ENCODE peak calls at places on chromosome 19, in six cellular contexts. V, R, W, J, D and U are unnamed samples.

GRCh38 chr19:4606921-4607678 is 32.2 kb upstream of the TNFAIP8L1 start:
- DNase-seq in V (no peak), R (no peak), D (no peak), J (no peak), W (no peak), U (peak; percentile 74)

GRCh38 chr19:27833031-27833430 is 1379.9 kb downstream of the UQCRFS1 start:
- DNase-seq in W (no peak), V (no peak), R (no peak), D (no peak), J (no peak), U (no peak)

GRCh38 chr19:53545271-53546065 is 7.5 kb downstream of the ZNF331 start:
- DNase-seq in J (peak; percentile 80), D (no peak), R (no peak), W (no peak), V (no peak), U (no peak)

GRCh38 chr19:32919365-32919764 is 49.8 kb upstream of the SLC7A9 start:
- DNase-seq in V (no peak), D (no peak), R (no peak), W (no peak), J (no peak), U (no peak)

GRCh38 chr19:31277516-31277915 is 71.7 kb downstream of the TSHZ3 start:
- DNase-seq in R (no peak), V (no peak), W (no peak), J (no peak), D (no peak), U (no peak)

GRCh38 chr19:56383826-56384605 is 9.3 kb downstream of the ZNF582 start:
- DNase-seq in R (no peak), D (no peak), J (peak; percentile 22), W (no peak), V (no peak), U (no peak)

GRCh38 chr19:7550987-7551761 is 15.7 kb downstream of the PNPLA6 start:
- DNase-seq in D (no peak), V (peak; percentile 66), J (peak; percentile 30), R (peak; percentile 22), W (no peak), U (peak; percentile 80)

GRCh38 chr19:18366027-18366435 is 19.9 kb upstream of the GDF15 start:
- DNase-seq in W (no peak), R (no peak), V (no peak), D (no peak), J (no peak), U (no peak)

GRCh38 chr19:55586976-55587668 is 6.5 kb upstream of the ZNF579 start:
- DNase-seq in R (peak; percentile 82), V (peak; percentile 97), J (peak; percentile 86), W (peak; percentile 92), D (peak; percentile 69), U (peak; percentile 96)

GRCh38 chr19:58096884-58097283 is 1.1 kb downstream of the ZSCAN18 start:
- DNase-seq in R (no peak), W (no peak), V (no peak), J (no peak), D (no peak), U (no peak)

GRCh38 chr19:1177322-1178114 is 3.5 kb upstream of the SBNO2 start:
- DNase-seq in W (no peak), R (peak; percentile 87), V (no peak), J (peak; percentile 97), D (peak; percentile 87), U (no peak)

GRCh38 chr19:53772943-53773342 is 51.2 kb downstream of the NLRP12 start:
- DNase-seq in R (peak; percentile 31), J (peak; percentile 47), V (peak; percentile 61), W (peak; percentile 30), D (peak; percentile 6), U (peak; percentile 44)

GRCh38 chr19:5451494-5451893 is 3.7 kb upstream of the ZNRF4 start:
- DNase-seq in R (no peak), J (no peak), D (no peak), W (no peak), V (no peak), U (no peak)

GRCh38 chr19:53980553-53981407 is 10.7 kb upstream of the CACNG6 start:
- DNase-seq in V (no peak), R (peak; percentile 1), W (no peak), J (peak; percentile 19), D (no peak), U (peak; percentile 82)

GRCh38 chr19:14006766-14007562 is 844 bp upstream of the RFX1 start:
- DNase-seq in W (no peak), V (no peak), R (no peak), J (no peak), D (no peak), U (peak; percentile 92)

GRCh38 chr19:44689290-44690130 is 9.4 kb upstream of the CEACAM16 start:
- DNase-seq in D (peak; percentile 34), V (peak; percentile 86), R (peak; percentile 55), W (peak; percentile 80), J (peak; percentile 72), U (peak; percentile 80)

GRCh38 chr19:42290523-42291436 is 11.2 kb upstream of the PRR19 start:
- DNase-seq in D (no peak), W (peak; percentile 51), J (no peak), R (no peak), V (peak; percentile 69), U (peak; percentile 59)

GRCh38 chr19:35063940-35064818 is 22.7 kb downstream of the HPN start:
- DNase-seq in V (peak; percentile 55), D (no peak), J (peak; percentile 84), R (no peak), W (no peak), U (no peak)

GRCh38 chr19:31018951-31019350 is 330.3 kb downstream of the TSHZ3 start:
- DNase-seq in R (no peak), W (no peak), J (no peak), D (no peak), V (no peak), U (no peak)

GRCh38 chr19:46782355-46783019 is 5.9 kb downstream of the SLC1A5 start:
- DNase-seq in J (no peak), W (no peak), V (no peak), D (no peak), R (no peak), U (no peak)

GRCh38 chr19:17777840-17778620 is 16.9 kb upstream of the B3GNT3 start:
- DNase-seq in D (no peak), J (peak; percentile 10), R (no peak), V (peak; percentile 76), W (no peak), U (peak; percentile 54)

GRCh38 chr19:50214699-50215543 is 11.5 kb downstream of the MYH14 start:
- DNase-seq in V (no peak), W (no peak), J (no peak), D (no peak), R (no peak), U (no peak)

GRCh38 chr19:10238172-10238783 is 7.1 kb upstream of the S1PR2 start:
- DNase-seq in D (peak; percentile 91), W (no peak), V (no peak), J (peak; percentile 91), R (peak; percentile 89), U (no peak)

GRCh38 chr19:39347332-39348227 is 5.4 kb downstream of the SAMD4B start:
- DNase-seq in D (no peak), R (no peak), J (peak; percentile 53), V (peak; percentile 17), W (no peak), U (no peak)

GRCh38 chr19:3687774-3688706 is 12.2 kb downstream of the PIP5K1C start:
- DNase-seq in W (peak; percentile 19), V (peak; percentile 53), J (no peak), R (no peak), D (no peak), U (no peak)

GRCh38 chr19:6241680-6242079 is 38.1 kb downstream of the MLLT1 start:
- DNase-seq in R (no peak), J (no peak), D (no peak), W (no peak), V (no peak), U (no peak)

GRCh38 chr19:7252364-7252763 is 41.9 kb downstream of the INSR start:
- DNase-seq in R (no peak), J (no peak), V (no peak), W (no peak), D (no peak), U (no peak)

GRCh38 chr19:41299046-41299754 is 10.8 kb upstream of the CCDC97 start:
- DNase-seq in J (no peak), R (no peak), W (no peak), D (no peak), V (no peak), U (no peak)

GRCh38 chr19:10826236-10826635 is 9.8 kb downstream of the TMED1 start:
- DNase-seq in J (no peak), V (no peak), W (no peak), D (no peak), R (no peak), U (no peak)

GRCh38 chr19:44993926-44994537 is 7.2 kb upstream of the RELB start:
- DNase-seq in J (no peak), D (no peak), W (no peak), V (no peak), R (no peak), U (no peak)

GRCh38 chr19:29858000-29858596 is 46.3 kb downstream of the CCNE1 start:
- DNase-seq in R (no peak), D (no peak), J (no peak), W (peak; percentile 22), V (peak; percentile 54), U (peak; percentile 71)

GRCh38 chr19:19460761-19461265 is 54.5 kb downstream of the TSSK6 start:
- DNase-seq in W (peak; percentile 50), D (no peak), V (peak; percentile 80), R (no peak), J (peak; percentile 30), U (peak; percentile 28)

GRCh38 chr19:18377026-18377425 is 8.9 kb upstream of the GDF15 start:
- DNase-seq in J (no peak), V (no peak), W (no peak), R (no peak), D (no peak), U (no peak)

GRCh38 chr19:30322641-30323320 is 49.4 kb upstream of the ZNF536 start:
- DNase-seq in W (no peak), D (no peak), R (no peak), J (no peak), V (no peak), U (no peak)

GRCh38 chr19:33402421-33403220 is 29.1 kb downstream of the CEBPG start:
- DNase-seq in W (no peak), V (no peak), R (no peak), J (no peak), D (no peak), U (no peak)

GRCh38 chr19:41299755-41300089 is 10.2 kb upstream of the CCDC97 start:
- DNase-seq in J (peak; percentile 92), V (peak; percentile 44), D (peak; percentile 80), R (peak; percentile 55), W (peak; percentile 58), U (no peak)

GRCh38 chr19:56712609-56713008 is 41.1 kb upstream of the ZNF835 start:
- DNase-seq in V (no peak), W (no peak), D (no peak), R (no peak), J (no peak), U (no peak)

GRCh38 chr19:16518061-16518460 is 21.9 kb downstream of the C19orf44 start:
- DNase-seq in W (no peak), V (no peak), J (no peak), R (no peak), D (no peak), U (no peak)

GRCh38 chr19:56538761-56539263 is at the start of gene ZFP28:
- DNase-seq in J (no peak), D (no peak), R (peak; percentile 9), W (no peak), V (no peak), U (peak; percentile 92)